ENCODE peak calls at places on chromosomes 13 and 19, in seven cellular contexts. D is HepG2, R is suprapubic skin, S is GM12892, T is K562, E is breast epithelium, C is stomach. K is an unnamed sample.
A peak's percentile ranks its signal among the peaks of the same experiment; 100 is the strongest.

GRCh38 chr19:3771033-3771905 is 759 bp downstream of the RAX2 start:
- DNase-seq in D (no peak), R (no peak), S (no peak), T (no peak), E (no peak), C (no peak), K (no peak)

GRCh38 chr19:10086032-10086903 is at the start of gene SHFL:
- DNase-seq in D (peak; percentile 40), R (no peak), S (peak; percentile 94), T (peak; percentile 89), E (peak; percentile 65), C (peak; percentile 85), K (peak; percentile 91)

GRCh38 chr19:41877490-41877876 is 404 bp downstream of the CD79A start:
- DNase-seq in D (no peak), R (no peak), S (no peak), T (no peak), E (no peak), C (no peak), K (no peak)

GRCh38 chr19:41186971-41187883 is 5.8 kb upstream of the CYP2S1 start:
- DNase-seq in D (no peak), R (no peak), S (no peak), T (no peak), E (no peak), C (no peak), K (peak; percentile 55)

GRCh38 chr13:109629737-109630136 is 156.6 kb downstream of the IRS2 start:
- DNase-seq in D (no peak), R (no peak), S (no peak), T (no peak), E (no peak), C (no peak), K (no peak)

GRCh38 chr13:75770164-75771145 is 134.3 kb downstream of the LMO7 start:
- DNase-seq in D (no peak), R (no peak), S (no peak), T (no peak), E (no peak), C (no peak), K (no peak)

GRCh38 chr13:111981006-111981405 is 85.9 kb upstream of the SOX1 start:
- DNase-seq in D (no peak), R (no peak), S (no peak), T (no peak), E (no peak), C (no peak), K (no peak)

GRCh38 chr19:1387684-1388636 is 4.3 kb downstream of the NDUFS7 start:
- DNase-seq in D (no peak), R (no peak), S (no peak), T (no peak), E (no peak), C (no peak), K (no peak)

GRCh38 chr13:27918041-27918917 is 1.5 kb upstream of the PDX1 start:
- DNase-seq in D (no peak), R (no peak), S (peak; percentile 11), T (no peak), E (no peak), C (no peak), K (peak; percentile 35)

GRCh38 chr13:80881495-80882482 is 540.9 kb upstream of the SPRY2 start:
- DNase-seq in D (no peak), R (no peak), S (no peak), T (peak; percentile 6), E (no peak), C (no peak), K (no peak)

GRCh38 chr13:20306039-20306438 is 73.9 kb upstream of the GJB6 start:
- DNase-seq in D (no peak), R (no peak), S (no peak), T (no peak), E (no peak), C (no peak), K (no peak)

GRCh38 chr19:40190891-40191835 is at the start of gene MAP3K10:
- DNase-seq in D (peak; percentile 53), R (peak; percentile 86), S (peak; percentile 86), T (peak; percentile 89), E (no peak), C (peak; percentile 72), K (peak; percentile 75)

GRCh38 chr13:114149774-114150740 is 17.6 kb upstream of the RASA3 start:
- DNase-seq in D (no peak), R (no peak), S (no peak), T (no peak), E (no peak), C (no peak), K (no peak)

GRCh38 chr13:48296528-48296927 is 7.0 kb upstream of the RB1 start:
- DNase-seq in D (no peak), R (no peak), S (no peak), T (no peak), E (no peak), C (no peak), K (no peak)

GRCh38 chr13:113861433-113862030 is 2.3 kb downstream of the GAS6 start:
- DNase-seq in D (no peak), R (peak; percentile 65), S (peak; percentile 20), T (no peak), E (peak; percentile 59), C (no peak), K (no peak)

GRCh38 chr13:111472559-111473460 is 152.4 kb downstream of the TEX29 start:
- DNase-seq in D (no peak), R (no peak), S (no peak), T (no peak), E (no peak), C (no peak), K (no peak)

GRCh38 chr19:43692364-43692763 is 22.4 kb upstream of the PLAUR start:
- DNase-seq in D (no peak), R (no peak), S (no peak), T (no peak), E (no peak), C (no peak), K (no peak)

GRCh38 chr13:89925107-89925506 is 1422.4 kb upstream of the MIR17HG start:
- DNase-seq in D (peak; percentile 32), R (no peak), S (no peak), T (no peak), E (no peak), C (no peak), K (peak; percentile 72)

GRCh38 chr13:29021717-29022116 is 201.6 kb downstream of the MTUS2 start:
- DNase-seq in D (no peak), R (no peak), S (no peak), T (no peak), E (no peak), C (no peak), K (no peak)

GRCh38 chr13:81872581-81872980 is 1531.7 kb upstream of the SPRY2 start:
- DNase-seq in D (peak; percentile 38), R (no peak), S (no peak), T (no peak), E (no peak), C (no peak), K (peak; percentile 58)

GRCh38 chr19:34766386-34766785 is 6.6 kb downstream of the ZNF599 start:
- DNase-seq in D (no peak), R (no peak), S (no peak), T (no peak), E (no peak), C (no peak), K (no peak)

GRCh38 chr13:96636310-96636709 is 358.0 kb downstream of the OXGR1 start:
- DNase-seq in D (no peak), R (no peak), S (no peak), T (no peak), E (no peak), C (no peak), K (no peak)

GRCh38 chr19:1825909-1826556 is 14.0 kb upstream of the ATP8B3 start:
- DNase-seq in D (peak; percentile 48), R (no peak), S (peak; percentile 99), T (peak; percentile 91), E (peak; percentile 52), C (peak; percentile 81), K (peak; percentile 92)

DNA sequence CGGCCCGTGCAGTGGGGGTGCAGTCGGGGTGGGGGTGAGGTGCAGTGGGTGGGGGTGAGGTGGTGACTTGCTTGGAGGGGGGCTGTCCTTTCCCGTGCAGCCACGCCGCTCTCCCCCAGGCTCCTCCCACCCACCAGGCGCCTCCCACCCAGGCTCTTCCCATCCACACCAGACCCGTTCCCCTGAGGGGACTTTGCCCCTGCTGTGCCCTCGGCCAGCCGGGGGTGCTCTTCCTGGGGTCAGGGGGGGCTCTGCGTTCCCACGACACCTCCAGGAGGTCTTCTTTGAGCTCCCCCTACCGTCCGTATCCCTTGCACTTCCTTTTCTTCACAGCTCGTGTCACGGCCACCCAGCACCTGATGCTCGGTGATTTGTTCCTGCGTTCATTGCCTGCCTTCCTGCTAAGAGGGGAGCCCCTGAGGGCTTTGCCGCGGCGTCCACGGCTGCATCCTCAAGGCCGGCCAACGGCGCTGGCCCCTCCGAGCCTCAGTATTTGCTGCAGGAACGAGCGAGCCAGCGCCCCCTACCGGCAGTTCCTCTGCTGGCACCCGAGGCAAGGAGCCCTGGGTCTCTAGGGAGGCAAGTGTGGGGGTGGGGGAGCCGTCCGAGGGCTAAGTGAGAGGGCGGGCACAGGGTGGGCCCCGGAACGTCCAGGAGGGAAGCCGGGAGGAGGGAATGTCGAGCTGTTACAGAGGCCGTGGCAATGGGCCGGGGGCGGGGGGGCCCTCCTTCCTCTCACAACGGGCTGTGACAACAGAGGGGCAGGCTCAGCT is 11.8 kb downstream of the LRRC4B start:
- DNase-seq in D (peak; percentile 33), R (peak; percentile 75), S (peak; percentile 95), T (peak; percentile 91), E (peak; percentile 24), C (peak; percentile 72), K (peak; percentile 98)
- TF ChIP-seq POLR2AphosphoS5 in D (no peak), R (no peak), S (no peak), T (no peak), E (no peak), C (no peak), K (no peak)

GRCh38 chr19:14439014-14439413 is 5.9 kb downstream of the PKN1 start:
- DNase-seq in D (no peak), R (no peak), S (no peak), T (no peak), E (no peak), C (no peak), K (no peak)
- TF ChIP-seq POLR2AphosphoS5 in D (no peak), R (no peak), S (no peak), T (no peak), E (no peak), C (no peak), K (no peak)

GRCh38 chr13:100040196-100040595 is 48.7 kb upstream of the PCCA start:
- DNase-seq in D (peak; percentile 47), R (no peak), S (no peak), T (no peak), E (no peak), C (no peak), K (no peak)
- TF ChIP-seq POLR2AphosphoS5 in D (no peak), R (no peak), S (no peak), T (no peak), E (no peak), C (no peak), K (no peak)

GRCh38 chr19:46381346-46381745 is 32.0 kb downstream of the CCDC8 start:
- DNase-seq in D (no peak), R (peak; percentile 7), S (no peak), T (no peak), E (no peak), C (no peak), K (no peak)

GRCh38 chr19:46374526-46375475 is 27.9 kb downstream of the PPP5C start:
- DNase-seq in D (no peak), R (no peak), S (no peak), T (no peak), E (no peak), C (no peak), K (no peak)

GRCh38 chr19:46380690-46381089 is 32.7 kb downstream of the CCDC8 start:
- DNase-seq in D (no peak), R (no peak), S (no peak), T (no peak), E (no peak), C (no peak), K (no peak)

GRCh38 chr19:46376241-46377153 is 29.6 kb downstream of the PPP5C start:
- DNase-seq in D (no peak), R (no peak), S (no peak), T (no peak), E (no peak), C (no peak), K (no peak)

GRCh38 chr19:46378268-46378667 is 31.4 kb downstream of the PPP5C start:
- DNase-seq in D (no peak), R (no peak), S (no peak), T (no peak), E (no peak), C (no peak), K (no peak)
- TF ChIP-seq POLR2AphosphoS5 in D (no peak), R (no peak), S (no peak), T (no peak), E (no peak), C (no peak), K (no peak)